ENCODE peak calls at places on chromosomes 4 and X, in ten cellular contexts. F, W, I, B, C, O, Q, S, L and D are unnamed samples.

GRCh38 chr4:85825937-85826678 is 351.2 kb downstream of the ARHGAP24 start:
- DNase-seq in I (peak), C (no peak), F (no peak), S (peak), B (peak), Q (peak), W (no peak), L (peak), O (no peak), D (no peak)

GRCh38 chrX:149280011-149280410 is 225.1 kb downstream of the IDS start:
- DNase-seq in O (no peak), I (no peak), S (no peak), C (no peak), Q (no peak), B (no peak), F (no peak), W (no peak), L (no peak), D (no peak)

GRCh38 chr4:105909699-105910340 is 14.5 kb downstream of the NPNT start:
- DNase-seq in B (no peak), C (no peak), S (no peak), F (no peak), O (no peak), L (peak), I (no peak), Q (no peak), W (no peak), D (no peak)

GRCh38 chrX:56462389-56462788 is 101.0 kb upstream of the UBQLN2 start:
- DNase-seq in L (no peak), S (no peak), C (no peak), Q (no peak), I (no peak), F (no peak), B (no peak), W (no peak), O (no peak), D (no peak)

GRCh38 chr4:20248155-20248558 is 3.5 kb upstream of the SLIT2 start:
- DNase-seq in W (no peak), S (peak), B (peak), Q (peak), L (peak), I (peak), F (no peak), C (no peak), O (no peak), D (no peak)

GRCh38 chr4:145944886-145945285 is 6.3 kb upstream of the ZNF827 start:
- DNase-seq in L (no peak), I (no peak), W (no peak), S (no peak), O (no peak), Q (no peak), C (no peak), F (no peak), B (peak), D (no peak)

GRCh38 chrX:2501246-2502102 is 698 bp upstream of the DHRSX start:
- DNase-seq in B (no peak), Q (no peak), L (no peak), C (no peak), W (no peak), I (no peak), O (no peak), S (no peak), F (no peak), D (no peak)

GRCh38 chr4:182555997-182556418 is 312.8 kb downstream of the TENM3 start:
- DNase-seq in Q (peak), B (peak), F (no peak), L (peak), S (no peak), C (peak), W (no peak), I (peak), O (no peak), D (no peak)

GRCh38 chrX:56385336-56385735 is 153.2 kb downstream of the KLF8 start:
- DNase-seq in Q (no peak), L (no peak), S (no peak), O (no peak), I (no peak), C (no peak), B (no peak), W (peak), F (no peak), D (no peak)

GRCh38 chrX:11105080-11105479 is 6.1 kb upstream of the HCCS start:
- DNase-seq in I (no peak), S (peak), W (no peak), B (no peak), F (no peak), L (peak), O (no peak), C (no peak), Q (no peak), D (no peak)